ENCODE peak calls at places on chromosomes 4 and X, in four cellular contexts. One of them, this sample, is unnamed.

GRCh38 chrX:49106930-49107329 is 16.6 kb downstream of the GPKOW start:
- DNase-seq in IMR-90: peak
- DNase-seq in fibroblast of pulmonary artery: peak
- DNase-seq in body of pancreas: peak
- DNase-seq in this sample: no peak

GRCh38 chr4:162506253-162506652 is 342.5 kb upstream of the FSTL5 start:
- DNase-seq in IMR-90: no peak
- DNase-seq in fibroblast of pulmonary artery: peak
- DNase-seq in body of pancreas: no peak
- DNase-seq in this sample: no peak

GRCh38 chrX:104568304-104568915 is 2.4 kb downstream of the IL1RAPL2 start:
- DNase-seq in IMR-90: no peak
- DNase-seq in fibroblast of pulmonary artery: no peak
- DNase-seq in body of pancreas: no peak
- DNase-seq in this sample: no peak

GRCh38 chr4:127143460-127144190 is 489.1 kb upstream of the INTU start:
- DNase-seq in IMR-90: peak
- DNase-seq in fibroblast of pulmonary artery: peak
- DNase-seq in body of pancreas: no peak
- DNase-seq in this sample: no peak

GRCh38 chr4:47469951-47470350 is 6.4 kb upstream of the COMMD8 start:
- DNase-seq in IMR-90: peak
- DNase-seq in fibroblast of pulmonary artery: peak
- DNase-seq in body of pancreas: no peak
- DNase-seq in this sample: no peak

GRCh38 chrX:8820910-8821527 is 19.8 kb upstream of the FAM9A start:
- DNase-seq in IMR-90: peak
- DNase-seq in fibroblast of pulmonary artery: peak
- DNase-seq in body of pancreas: no peak
- DNase-seq in this sample: no peak

GRCh38 chr4:4575284-4576211 is 33.7 kb upstream of the STX18 start:
- DNase-seq in IMR-90: peak
- DNase-seq in fibroblast of pulmonary artery: peak
- DNase-seq in body of pancreas: peak
- DNase-seq in this sample: peak

GRCh38 chrX:105564536-105564935 is 257.8 kb upstream of the NRK start:
- DNase-seq in IMR-90: peak
- DNase-seq in fibroblast of pulmonary artery: peak
- DNase-seq in body of pancreas: no peak
- DNase-seq in this sample: no peak